ENCODE peak calls at places on chromosome 15, in five cellular contexts. G is nephron progenitor cell; M is stimulated activated CD8-positive, alpha-beta memory T cell treated with anti-CD3 and anti-CD28 coated beads, Interleukin-4, amount 100 ng/mL, for 4 hours; K is SK-MEL-5; J is activated CD4-positive, alpha-beta T cell treated with anti-CD3 and anti-CD28 coated beads, Interleukin-2, amount 50 U/mL, for 24 hours. D is an unnamed sample.

GRCh38 chr15:101537681-101538080 is 48.2 kb upstream of the PCSK6 start:
- DNase-seq in G (no peak), M (no peak), K (peak), J (no peak), D (peak)

GRCh38 chr15:25850154-25851111 is 12.7 kb downstream of the ATP10A start:
- DNase-seq in G (peak), M (no peak), K (peak), J (peak), D (peak)

GRCh38 chr15:71485094-71485693 is 325.2 kb upstream of the NR2E3 start:
- DNase-seq in G (no peak), M (no peak), K (peak), J (no peak), D (peak)

GRCh38 chr15:85011210-85011571 is 29.5 kb downstream of the PDE8A start:
- DNase-seq in G (no peak), M (no peak), K (no peak), J (no peak), D (no peak)

GRCh38 chr15:45581919-45582318 is 5.3 kb upstream of the BLOC1S6 start:
- DNase-seq in G (no peak), M (no peak), K (no peak), J (no peak), D (no peak)

GRCh38 chr15:77111813-77112212 is 40.9 kb upstream of the TSPAN3 start:
- DNase-seq in G (no peak), M (no peak), K (no peak), J (no peak), D (no peak)

GRCh38 chr15:72727154-72727553 is 41.1 kb downstream of the BBS4 start:
- DNase-seq in G (no peak), M (no peak), K (no peak), J (no peak), D (no peak)

GRCh38 chr15:74200394-74200793 is 2.2 kb downstream of the STRA6 start:
- DNase-seq in G (no peak), M (no peak), K (no peak), J (no peak), D (no peak)

GRCh38 chr15:72339777-72340177 is 19.8 kb upstream of the CELF6 start:
- DNase-seq in G (no peak), M (no peak), K (peak), J (no peak), D (no peak)

GRCh38 chr15:92306662-92307061 is 87.0 kb upstream of the ST8SIA2 start:
- DNase-seq in G (no peak), M (no peak), K (peak), J (no peak), D (peak)

GRCh38 chr15:67833504-67834248 is 6.2 kb downstream of the RNU6-1 start:
- DNase-seq in G (peak), M (no peak), K (no peak), J (no peak), D (peak)

GRCh38 chr15:100310511-100310910 is 31.3 kb downstream of the ADAMTS17 start:
- DNase-seq in G (peak), M (no peak), K (no peak), J (no peak), D (peak)

GRCh38 chr15:74830868-74831267 is 4.4 kb downstream of the CPLX3 start:
- DNase-seq in G (no peak), M (no peak), K (no peak), J (no peak), D (no peak)

GRCh38 chr15:90414408-90415028 is 26.5 kb downstream of the IQGAP1 start:
- DNase-seq in G (no peak), M (no peak), K (no peak), J (peak), D (no peak)

GRCh38 chr15:45660231-45660979 is 25.6 kb downstream of the SQOR start:
- DNase-seq in G (no peak), M (no peak), K (peak), J (no peak), D (peak)

GRCh38 chr15:68479406-68479805 is 47.4 kb upstream of the ITGA11 start:
- DNase-seq in G (no peak), M (no peak), K (no peak), J (no peak), D (no peak)

GRCh38 chr15:68234060-68234459 is 4.5 kb upstream of the CLN6 start:
- DNase-seq in G (no peak), M (no peak), K (no peak), J (no peak), D (no peak)

GRCh38 chr15:90989040-90989768 is 5.1 kb downstream of the PRC1 start:
- DNase-seq in G (no peak), M (no peak), K (no peak), J (no peak), D (no peak)

GRCh38 chr15:49079340-49080039 is 33.2 kb upstream of the SECISBP2L start:
- DNase-seq in G (no peak), M (no peak), K (no peak), J (no peak), D (peak)

GRCh38 chr15:88258021-88258641 is 1.6 kb upstream of the NTRK3 start:
- DNase-seq in G (peak), M (no peak), K (peak), J (no peak), D (peak)

GRCh38 chr15:65937476-65937875 is 68.2 kb downstream of the RAB11A start:
- DNase-seq in G (no peak), M (no peak), K (peak), J (no peak), D (no peak)

GRCh38 chr15:73628976-73629854 is 4.0 kb downstream of the NPTN start:
- DNase-seq in G (no peak), M (no peak), K (no peak), J (no peak), D (no peak)

GRCh38 chr15:74196175-74196574 is 6.4 kb downstream of the STRA6 start:
- DNase-seq in G (no peak), M (no peak), K (peak), J (no peak), D (no peak)

GRCh38 chr15:92599394-92599970 is 56.1 kb downstream of the FAM174B start:
- DNase-seq in G (no peak), M (no peak), K (no peak), J (no peak), D (no peak)

GRCh38 chr15:47339800-47340575 is 377.3 kb upstream of the SEMA6D start:
- DNase-seq in G (no peak), M (no peak), K (no peak), J (no peak), D (no peak)

GRCh38 chr15:91784973-91785709 is 68.4 kb upstream of the SLCO3A1 start:
- DNase-seq in G (no peak), M (no peak), K (no peak), J (no peak), D (no peak)

GRCh38 chr15:49492834-49493233 is 69.8 kb downstream of the FGF7 start:
- DNase-seq in G (no peak), M (no peak), K (no peak), J (no peak), D (no peak)

GRCh38 chr15:25798207-25798931 is 64.8 kb downstream of the ATP10A start:
- DNase-seq in G (peak), M (no peak), K (no peak), J (no peak), D (peak)

GRCh38 chr15:93985925-93986324 is 245.4 kb upstream of the MCTP2 start:
- DNase-seq in G (no peak), M (no peak), K (no peak), J (no peak), D (no peak)

D was measured in H7.